ENCODE peak calls at places on chromosomes 1 and 21, in eight cellular contexts. One of them, this sample, is unnamed.

GRCh38 chr1:161198877-161199431 is at the start of gene ADAMTS4:
- DNase-seq in H9: peak; percentile 82
- DNase-seq in CD8-positive, alpha-beta T cell: no peak
- DNase-seq in cardiac muscle cell: peak; percentile 43
- DNase-seq in A549: no peak
- DNase-seq in RWPE1: no peak
- DNase-seq in fibroblast of lung: peak; percentile 42
- DNase-seq in colonic mucosa: peak; percentile 52
- DNase-seq in this sample: no peak

GRCh38 chr21:29133796-29134195 is 3.4 kb downstream of the MAP3K7CL start:
- DNase-seq in A549: no peak
- DNase-seq in fibroblast of lung: peak; percentile 67
- DNase-seq in H9: peak; percentile 33
- DNase-seq in CD8-positive, alpha-beta T cell: no peak
- DNase-seq in cardiac muscle cell: no peak
- DNase-seq in colonic mucosa: no peak
- DNase-seq in RWPE1: no peak
- DNase-seq in this sample: no peak

GRCh38 chr21:34603002-34603709 is 11.8 kb downstream of the RCAN1 start:
- DNase-seq in H9: peak; percentile 88
- DNase-seq in cardiac muscle cell: peak; percentile 86
- DNase-seq in fibroblast of lung: peak; percentile 60
- DNase-seq in CD8-positive, alpha-beta T cell: peak; percentile 6
- DNase-seq in A549: peak; percentile 63
- DNase-seq in RWPE1: peak; percentile 49
- DNase-seq in colonic mucosa: peak; percentile 86
- DNase-seq in this sample: peak; percentile 92

GRCh38 chr21:28074676-28075075 is 918.0 kb downstream of the LTN1 start:
- DNase-seq in A549: no peak
- DNase-seq in fibroblast of lung: no peak
- DNase-seq in colonic mucosa: no peak
- DNase-seq in cardiac muscle cell: no peak
- DNase-seq in H9: no peak
- DNase-seq in CD8-positive, alpha-beta T cell: no peak
- DNase-seq in RWPE1: no peak
- DNase-seq in this sample: no peak

GRCh38 chr1:222095606-222096475 is 354.0 kb upstream of the DUSP10 start:
- DNase-seq in RWPE1: peak; percentile 36
- DNase-seq in CD8-positive, alpha-beta T cell: peak; percentile 13
- DNase-seq in cardiac muscle cell: no peak
- DNase-seq in A549: peak; percentile 38
- DNase-seq in fibroblast of lung: no peak
- DNase-seq in H9: peak; percentile 67
- DNase-seq in colonic mucosa: peak; percentile 54
- DNase-seq in this sample: no peak

GRCh38 chr1:89762801-89763648 is 57.8 kb upstream of the LRRC8D start:
- DNase-seq in cardiac muscle cell: peak; percentile 91
- DNase-seq in colonic mucosa: peak; percentile 86
- DNase-seq in RWPE1: peak; percentile 79
- DNase-seq in H9: peak; percentile 90
- DNase-seq in CD8-positive, alpha-beta T cell: peak; percentile 80
- DNase-seq in fibroblast of lung: peak; percentile 73
- DNase-seq in A549: peak; percentile 73
- DNase-seq in this sample: peak; percentile 73

GRCh38 chr1:71438626-71439025 is 357.8 kb upstream of the ZRANB2 start:
- DNase-seq in colonic mucosa: no peak
- DNase-seq in fibroblast of lung: no peak
- DNase-seq in RWPE1: no peak
- DNase-seq in cardiac muscle cell: no peak
- DNase-seq in CD8-positive, alpha-beta T cell: no peak
- DNase-seq in H9: no peak
- DNase-seq in A549: no peak
- DNase-seq in this sample: no peak

GRCh38 chr1:161884475-161884874 is 118.4 kb downstream of the ATF6 start:
- DNase-seq in A549: no peak
- DNase-seq in cardiac muscle cell: no peak
- DNase-seq in CD8-positive, alpha-beta T cell: no peak
- DNase-seq in fibroblast of lung: no peak
- DNase-seq in H9: no peak
- DNase-seq in RWPE1: no peak
- DNase-seq in colonic mucosa: no peak
- DNase-seq in this sample: no peak

GRCh38 chr1:114695430-114696093 is at the start of gene AMPD1:
- DNase-seq in colonic mucosa: no peak
- DNase-seq in H9: no peak
- DNase-seq in RWPE1: no peak
- DNase-seq in CD8-positive, alpha-beta T cell: no peak
- DNase-seq in fibroblast of lung: peak; percentile 75
- DNase-seq in cardiac muscle cell: no peak
- DNase-seq in A549: no peak
- DNase-seq in this sample: no peak

GRCh38 chr1:173191011-173191410 is 16.1 kb downstream of the TNFSF4 start:
- DNase-seq in colonic mucosa: no peak
- DNase-seq in fibroblast of lung: peak; percentile 36
- DNase-seq in RWPE1: no peak
- DNase-seq in A549: peak; percentile 13
- DNase-seq in cardiac muscle cell: no peak
- DNase-seq in CD8-positive, alpha-beta T cell: no peak
- DNase-seq in H9: no peak
- DNase-seq in this sample: no peak

GRCh38 chr1:8604041-8604942 is 213.1 kb downstream of the RERE start:
- DNase-seq in H9: no peak
- DNase-seq in cardiac muscle cell: no peak
- DNase-seq in fibroblast of lung: peak; percentile 7
- DNase-seq in colonic mucosa: no peak
- DNase-seq in A549: no peak
- DNase-seq in RWPE1: no peak
- DNase-seq in CD8-positive, alpha-beta T cell: no peak
- DNase-seq in this sample: no peak

GRCh38 chr1:97501628-97502027 is 419.2 kb downstream of the DPYD start:
- DNase-seq in A549: no peak
- DNase-seq in RWPE1: no peak
- DNase-seq in CD8-positive, alpha-beta T cell: no peak
- DNase-seq in cardiac muscle cell: no peak
- DNase-seq in colonic mucosa: no peak
- DNase-seq in fibroblast of lung: no peak
- DNase-seq in H9: no peak
- DNase-seq in this sample: no peak

GRCh38 chr1:59178803-59179202 is 118.1 kb upstream of the FGGY start:
- DNase-seq in cardiac muscle cell: no peak
- DNase-seq in H9: no peak
- DNase-seq in CD8-positive, alpha-beta T cell: no peak
- DNase-seq in A549: no peak
- DNase-seq in fibroblast of lung: no peak
- DNase-seq in RWPE1: no peak
- DNase-seq in colonic mucosa: no peak
- DNase-seq in this sample: no peak

GRCh38 chr1:233172201-233172600 is 123.3 kb downstream of the PCNX2 start:
- DNase-seq in A549: peak; percentile 52
- DNase-seq in CD8-positive, alpha-beta T cell: no peak
- DNase-seq in RWPE1: no peak
- DNase-seq in cardiac muscle cell: no peak
- DNase-seq in colonic mucosa: no peak
- DNase-seq in H9: no peak
- DNase-seq in fibroblast of lung: peak; percentile 36
- DNase-seq in this sample: no peak

GRCh38 chr1:68141801-68142440 is 90.4 kb downstream of the WLS start:
- DNase-seq in RWPE1: no peak
- DNase-seq in colonic mucosa: no peak
- DNase-seq in H9: no peak
- DNase-seq in CD8-positive, alpha-beta T cell: no peak
- DNase-seq in cardiac muscle cell: peak; percentile 69
- DNase-seq in fibroblast of lung: peak; percentile 66
- DNase-seq in A549: no peak
- DNase-seq in this sample: no peak

GRCh38 chr1:17581389-17582123 is 42.1 kb downstream of the ARHGEF10L start:
- DNase-seq in fibroblast of lung: no peak
- DNase-seq in RWPE1: no peak
- DNase-seq in A549: no peak
- DNase-seq in cardiac muscle cell: no peak
- DNase-seq in CD8-positive, alpha-beta T cell: no peak
- DNase-seq in colonic mucosa: no peak
- DNase-seq in H9: no peak
- DNase-seq in this sample: no peak

DNA sequence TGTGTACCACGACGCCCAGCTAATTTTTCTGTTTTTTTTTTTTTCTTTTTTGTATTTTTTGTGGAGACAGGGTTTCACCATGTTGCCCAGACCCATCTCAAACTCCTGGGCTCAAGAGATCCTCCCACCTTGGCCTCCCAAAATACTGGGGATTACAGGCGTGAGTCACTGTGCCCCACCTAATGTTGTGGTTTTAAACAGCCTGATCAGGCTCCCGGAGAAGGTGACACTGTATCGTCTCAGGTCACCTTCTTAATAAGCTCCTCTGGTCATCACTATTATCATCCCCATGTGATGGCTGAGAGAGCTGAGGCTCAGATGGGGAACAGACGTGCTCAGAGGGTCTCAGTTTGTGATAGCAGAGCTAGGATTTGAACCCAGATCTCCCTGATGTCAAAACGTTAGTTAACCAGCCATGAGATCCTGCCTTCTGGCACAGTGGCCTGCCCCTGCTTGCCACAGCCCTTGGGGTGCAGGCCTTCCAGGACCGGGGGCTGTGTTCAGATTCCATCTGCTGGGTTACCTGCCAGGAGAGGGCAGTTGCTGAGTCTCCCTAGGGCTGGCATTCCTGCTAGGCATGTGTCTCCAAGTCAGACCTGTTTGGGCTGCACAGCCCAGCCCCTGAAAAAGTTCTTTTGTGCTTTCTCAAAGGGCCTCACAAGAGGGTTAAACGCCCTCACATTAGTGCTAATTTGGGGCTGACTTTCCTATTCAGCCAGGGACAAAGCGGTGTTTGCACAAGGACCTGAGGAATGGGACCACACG is 32.7 kb upstream of the GRHL3 start:
- DNase-seq in colonic mucosa: no peak
- DNase-seq in H9: peak; percentile 72
- DNase-seq in fibroblast of lung: no peak
- DNase-seq in A549: no peak
- DNase-seq in CD8-positive, alpha-beta T cell: no peak
- DNase-seq in cardiac muscle cell: no peak
- DNase-seq in RWPE1: no peak
- DNase-seq in this sample: no peak
- TF ChIP-seq CTCF in colonic mucosa: no peak
- TF ChIP-seq CTCF in H9: peak; percentile 31
- TF ChIP-seq CTCF in fibroblast of lung: no peak
- TF ChIP-seq CTCF in A549: no peak
- TF ChIP-seq CTCF in CD8-positive, alpha-beta T cell: no peak
- TF ChIP-seq CTCF in cardiac muscle cell: no peak
- TF ChIP-seq CTCF in RWPE1: no peak
- TF ChIP-seq CTCF in this sample: no peak

DNA sequence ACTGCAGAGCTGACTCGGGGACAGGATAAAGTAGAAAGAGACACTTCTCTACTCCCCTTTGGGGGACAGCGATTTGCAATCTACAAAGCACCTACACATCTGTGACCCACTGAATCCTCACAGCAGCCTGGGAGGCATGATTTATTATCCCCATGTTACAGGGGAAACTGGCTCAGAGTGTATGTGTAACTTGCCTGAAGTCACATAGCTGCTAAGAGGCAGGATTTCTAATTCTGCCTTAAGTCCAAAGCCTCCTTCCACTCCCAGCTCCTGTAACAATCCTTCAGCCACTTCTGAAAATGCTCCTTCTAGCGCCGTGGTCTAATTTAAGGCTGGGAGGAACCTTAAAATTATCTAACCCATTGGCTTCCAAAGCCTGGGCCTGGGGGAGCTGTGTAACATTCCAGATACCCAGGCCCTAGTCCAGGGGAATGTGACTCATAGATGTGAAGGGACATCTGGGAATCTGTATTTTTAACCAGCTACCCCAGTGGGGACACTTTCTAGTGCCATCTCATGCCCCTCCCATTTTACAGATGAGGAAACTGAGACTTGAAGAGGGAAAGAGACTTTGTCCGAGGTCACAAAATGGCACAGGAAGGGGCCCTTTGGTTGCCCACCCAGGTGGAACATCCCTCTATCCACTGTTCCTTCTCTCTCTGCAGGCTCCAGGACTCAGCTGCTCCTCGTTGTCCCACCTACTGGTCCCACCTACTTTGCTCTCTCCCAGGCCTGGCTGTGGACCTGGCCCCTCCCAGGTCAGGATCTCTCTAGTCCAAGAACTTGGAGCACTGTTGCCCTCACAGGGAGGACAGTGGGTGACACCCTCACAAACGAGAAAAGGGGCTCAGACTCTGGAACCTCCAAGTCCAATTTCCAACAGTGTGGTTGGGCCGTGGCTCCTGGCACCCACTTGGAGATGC is 48.9 kb downstream of the AHDC1 start:
- DNase-seq in colonic mucosa: no peak
- DNase-seq in cardiac muscle cell: no peak
- DNase-seq in H9: no peak
- DNase-seq in A549: no peak
- DNase-seq in CD8-positive, alpha-beta T cell: no peak
- DNase-seq in RWPE1: no peak
- DNase-seq in fibroblast of lung: no peak
- DNase-seq in this sample: no peak
- H3K27ac ChIP-seq in colonic mucosa: peak overlapping the region; percentile 85
- H3K27ac ChIP-seq in cardiac muscle cell: peak overlapping the region; percentile 72
- H3K27ac ChIP-seq in H9: no peak overlapping the region
- H3K27ac ChIP-seq in A549: peak overlapping the region; percentile 89
- H3K27ac ChIP-seq in CD8-positive, alpha-beta T cell: no peak overlapping the region
- H3K27ac ChIP-seq in RWPE1: peak overlapping the region; percentile 98
- H3K27ac ChIP-seq in fibroblast of lung: no peak overlapping the region
- H3K27ac ChIP-seq in this sample: peak overlapping the region; percentile 48

DNA sequence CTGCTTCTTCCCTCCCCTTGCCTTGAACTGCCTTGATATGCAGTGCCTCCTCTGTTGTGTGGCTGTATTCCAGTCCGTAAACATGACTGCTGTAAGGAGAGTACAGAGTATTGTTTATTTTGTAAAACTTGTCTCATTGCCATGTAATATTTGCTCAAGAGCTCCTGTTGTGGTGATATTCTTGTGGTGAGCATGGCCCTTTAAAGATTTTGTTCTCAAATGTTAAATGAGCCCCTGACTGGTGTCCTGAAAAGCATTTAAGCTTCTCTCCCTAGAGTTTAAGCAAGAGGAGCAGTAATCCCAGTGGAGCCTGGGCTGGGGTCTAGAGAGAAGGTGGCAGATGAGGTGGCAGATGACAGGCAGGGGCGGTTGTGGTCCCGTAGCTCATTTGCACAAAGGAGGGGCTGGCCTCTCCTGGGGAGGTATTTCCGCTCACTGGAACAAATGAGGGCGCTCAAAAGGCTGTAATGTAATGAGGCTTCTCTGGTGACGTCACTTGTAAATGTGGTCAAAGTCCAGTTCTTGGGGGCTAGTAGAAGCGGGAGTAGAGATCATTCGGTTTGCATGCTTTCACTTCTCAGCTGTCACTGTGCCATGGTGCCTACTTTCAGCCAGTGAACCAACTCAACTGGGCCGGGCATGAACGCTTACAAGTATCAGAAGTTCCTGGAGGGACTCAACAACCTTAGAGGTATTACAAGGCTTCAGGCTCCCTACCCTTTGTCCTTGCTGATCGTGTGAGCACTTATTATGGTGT is 46.0 kb upstream of the MACF1 start:
- DNase-seq in colonic mucosa: peak; percentile 95
- DNase-seq in RWPE1: no peak
- DNase-seq in CD8-positive, alpha-beta T cell: no peak
- DNase-seq in H9: peak; percentile 84
- DNase-seq in cardiac muscle cell: peak; percentile 55
- DNase-seq in fibroblast of lung: peak; percentile 83
- DNase-seq in A549: peak; percentile 85
- DNase-seq in this sample: no peak
- TF ChIP-seq CTCF in colonic mucosa: no peak
- TF ChIP-seq CTCF in RWPE1: no peak
- TF ChIP-seq CTCF in CD8-positive, alpha-beta T cell: no peak
- TF ChIP-seq CTCF in H9: no peak
- TF ChIP-seq CTCF in cardiac muscle cell: no peak
- TF ChIP-seq CTCF in fibroblast of lung: peak; percentile 20
- TF ChIP-seq CTCF in A549: no peak
- TF ChIP-seq CTCF in this sample: no peak

GRCh38 chr1:108209456-108210108 is 9.4 kb upstream of the SLC25A24 start:
- DNase-seq in A549: no peak
- DNase-seq in RWPE1: no peak
- DNase-seq in cardiac muscle cell: no peak
- DNase-seq in fibroblast of lung: no peak
- DNase-seq in colonic mucosa: no peak
- DNase-seq in H9: peak; percentile 34
- DNase-seq in CD8-positive, alpha-beta T cell: no peak
- DNase-seq in this sample: no peak
- H3K27ac ChIP-seq in A549: no peak overlapping the region
- H3K27ac ChIP-seq in RWPE1: no peak overlapping the region
- H3K27ac ChIP-seq in cardiac muscle cell: no peak overlapping the region
- H3K27ac ChIP-seq in fibroblast of lung: no peak overlapping the region
- H3K27ac ChIP-seq in colonic mucosa: no peak overlapping the region
- H3K27ac ChIP-seq in H9: no peak overlapping the region
- H3K27ac ChIP-seq in CD8-positive, alpha-beta T cell: no peak overlapping the region
- H3K27ac ChIP-seq in this sample: no peak overlapping the region

This sample was measured in dorsolateral prefrontal cortex.